ENCODE peak calls at places on chromosomes 13 and 19, in ten cellular contexts. One of them, this sample, is unnamed.

GRCh38 chr19:15107056-15108010 is at the start of gene SYDE1:
- DNase-seq in A549: no peak
- DNase-seq in right lobe of liver: no peak
- DNase-seq in fibroblast of lung: peak
- DNase-seq in cardiac muscle cell: peak
- DNase-seq in CD8-positive, alpha-beta T cell: peak
- DNase-seq in PC-3: peak
- DNase-seq in HL-60: no peak
- DNase-seq in AG04450: no peak
- DNase-seq in CD4-positive, CD25-positive, alpha-beta regulatory T cell: no peak
- DNase-seq in this sample: no peak

GRCh38 chr13:111475488-111475887 is 155.0 kb downstream of the TEX29 start:
- DNase-seq in A549: no peak
- DNase-seq in right lobe of liver: peak
- DNase-seq in fibroblast of lung: no peak
- DNase-seq in cardiac muscle cell: no peak
- DNase-seq in CD8-positive, alpha-beta T cell: no peak
- DNase-seq in PC-3: no peak
- DNase-seq in HL-60: no peak
- DNase-seq in AG04450: no peak
- DNase-seq in CD4-positive, CD25-positive, alpha-beta regulatory T cell: no peak
- DNase-seq in this sample: no peak

GRCh38 chr13:112756511-112756966 is 66.7 kb downstream of the ATP11A start:
- DNase-seq in A549: no peak
- DNase-seq in right lobe of liver: no peak
- DNase-seq in fibroblast of lung: no peak
- DNase-seq in cardiac muscle cell: no peak
- DNase-seq in CD8-positive, alpha-beta T cell: no peak
- DNase-seq in PC-3: no peak
- DNase-seq in HL-60: no peak
- DNase-seq in AG04450: no peak
- DNase-seq in CD4-positive, CD25-positive, alpha-beta regulatory T cell: no peak
- DNase-seq in this sample: no peak

GRCh38 chr13:112702983-112703379 is 13.1 kb downstream of the ATP11A start:
- DNase-seq in A549: no peak
- DNase-seq in right lobe of liver: no peak
- DNase-seq in fibroblast of lung: no peak
- DNase-seq in cardiac muscle cell: no peak
- DNase-seq in CD8-positive, alpha-beta T cell: no peak
- DNase-seq in PC-3: no peak
- DNase-seq in HL-60: peak
- DNase-seq in AG04450: no peak
- DNase-seq in CD4-positive, CD25-positive, alpha-beta regulatory T cell: no peak
- DNase-seq in this sample: no peak

GRCh38 chr19:10812902-10813404 is 23.1 kb downstream of the TMED1 start:
- DNase-seq in A549: peak
- DNase-seq in right lobe of liver: no peak
- DNase-seq in fibroblast of lung: peak
- DNase-seq in cardiac muscle cell: peak
- DNase-seq in CD8-positive, alpha-beta T cell: no peak
- DNase-seq in PC-3: peak
- DNase-seq in HL-60: peak
- DNase-seq in AG04450: peak
- DNase-seq in CD4-positive, CD25-positive, alpha-beta regulatory T cell: no peak
- DNase-seq in this sample: no peak

GRCh38 chr13:103081435-103081834 is 15.2 kb upstream of the SLC10A2 start:
- DNase-seq in A549: no peak
- DNase-seq in right lobe of liver: no peak
- DNase-seq in fibroblast of lung: no peak
- DNase-seq in cardiac muscle cell: no peak
- DNase-seq in CD8-positive, alpha-beta T cell: no peak
- DNase-seq in PC-3: peak
- DNase-seq in HL-60: no peak
- DNase-seq in AG04450: no peak
- DNase-seq in CD4-positive, CD25-positive, alpha-beta regulatory T cell: no peak
- DNase-seq in this sample: no peak

GRCh38 chr13:98033277-98034247 is 80.1 kb downstream of the IPO5 start:
- DNase-seq in A549: peak
- DNase-seq in right lobe of liver: peak
- DNase-seq in fibroblast of lung: peak
- DNase-seq in cardiac muscle cell: peak
- DNase-seq in CD8-positive, alpha-beta T cell: no peak
- DNase-seq in PC-3: peak
- DNase-seq in HL-60: no peak
- DNase-seq in AG04450: no peak
- DNase-seq in CD4-positive, CD25-positive, alpha-beta regulatory T cell: no peak
- DNase-seq in this sample: no peak

GRCh38 chr13:30690282-30691188 is 44.8 kb upstream of the ALOX5AP start:
- DNase-seq in A549: peak
- DNase-seq in right lobe of liver: no peak
- DNase-seq in fibroblast of lung: peak
- DNase-seq in cardiac muscle cell: peak
- DNase-seq in CD8-positive, alpha-beta T cell: no peak
- DNase-seq in PC-3: peak
- DNase-seq in HL-60: peak
- DNase-seq in AG04450: peak
- DNase-seq in CD4-positive, CD25-positive, alpha-beta regulatory T cell: no peak
- DNase-seq in this sample: no peak

GRCh38 chr19:55703790-55704215 is 28.8 kb downstream of the EPN1 start:
- DNase-seq in A549: no peak
- DNase-seq in right lobe of liver: no peak
- DNase-seq in fibroblast of lung: peak
- DNase-seq in cardiac muscle cell: peak
- DNase-seq in CD8-positive, alpha-beta T cell: no peak
- DNase-seq in PC-3: no peak
- DNase-seq in HL-60: no peak
- DNase-seq in AG04450: no peak
- DNase-seq in CD4-positive, CD25-positive, alpha-beta regulatory T cell: no peak
- DNase-seq in this sample: no peak

GRCh38 chr13:60453490-60453889 is 56.5 kb downstream of the TDRD3 start:
- DNase-seq in A549: no peak
- DNase-seq in right lobe of liver: no peak
- DNase-seq in fibroblast of lung: no peak
- DNase-seq in cardiac muscle cell: no peak
- DNase-seq in CD8-positive, alpha-beta T cell: no peak
- DNase-seq in PC-3: peak
- DNase-seq in HL-60: no peak
- DNase-seq in AG04450: no peak
- DNase-seq in CD4-positive, CD25-positive, alpha-beta regulatory T cell: no peak
- DNase-seq in this sample: no peak

GRCh38 chr19:42325896-42326771 is 699 bp downstream of the MEGF8 start:
- DNase-seq in A549: peak
- DNase-seq in right lobe of liver: no peak
- DNase-seq in fibroblast of lung: no peak
- DNase-seq in cardiac muscle cell: no peak
- DNase-seq in CD8-positive, alpha-beta T cell: no peak
- DNase-seq in PC-3: no peak
- DNase-seq in HL-60: no peak
- DNase-seq in AG04450: no peak
- DNase-seq in CD4-positive, CD25-positive, alpha-beta regulatory T cell: no peak
- DNase-seq in this sample: no peak

GRCh38 chr13:45895880-45896279 is 44.3 kb upstream of the SIAH3 start:
- DNase-seq in A549: no peak
- DNase-seq in right lobe of liver: no peak
- DNase-seq in fibroblast of lung: no peak
- DNase-seq in cardiac muscle cell: no peak
- DNase-seq in CD8-positive, alpha-beta T cell: no peak
- DNase-seq in PC-3: no peak
- DNase-seq in HL-60: no peak
- DNase-seq in AG04450: no peak
- DNase-seq in CD4-positive, CD25-positive, alpha-beta regulatory T cell: no peak
- DNase-seq in this sample: no peak

GRCh38 chr19:33988601-33989000 is 183.7 kb upstream of the LSM14A start:
- DNase-seq in A549: no peak
- DNase-seq in right lobe of liver: no peak
- DNase-seq in fibroblast of lung: no peak
- DNase-seq in cardiac muscle cell: no peak
- DNase-seq in CD8-positive, alpha-beta T cell: no peak
- DNase-seq in PC-3: no peak
- DNase-seq in HL-60: no peak
- DNase-seq in AG04450: no peak
- DNase-seq in CD4-positive, CD25-positive, alpha-beta regulatory T cell: no peak
- DNase-seq in this sample: no peak

DNA sequence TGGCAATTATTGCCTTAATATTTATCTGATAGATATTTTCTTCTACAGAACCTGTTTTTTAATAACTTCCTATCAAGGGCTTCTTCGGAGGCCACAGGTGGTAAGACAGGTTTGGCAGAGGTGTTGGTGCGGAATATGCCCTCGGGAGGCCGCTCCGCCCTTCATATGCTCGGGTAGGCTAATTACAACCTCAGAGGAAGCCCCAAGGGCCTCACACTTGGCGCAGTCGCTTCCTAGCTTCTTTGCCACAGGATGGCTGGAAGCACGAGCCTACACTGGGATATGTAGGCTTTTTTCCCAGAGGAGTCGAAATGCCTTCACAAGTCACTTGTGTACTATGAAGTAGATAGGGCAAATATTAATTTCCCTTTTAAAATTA is 68.8 kb downstream of the LMO7 start:
- DNase-seq in A549: no peak
- DNase-seq in right lobe of liver: no peak
- DNase-seq in fibroblast of lung: no peak
- DNase-seq in cardiac muscle cell: no peak
- DNase-seq in CD8-positive, alpha-beta T cell: no peak
- DNase-seq in PC-3: peak
- DNase-seq in HL-60: no peak
- DNase-seq in AG04450: no peak
- DNase-seq in CD4-positive, CD25-positive, alpha-beta regulatory T cell: no peak
- DNase-seq in this sample: peak
- H3K27ac ChIP-seq in A549: peak
- H3K27ac ChIP-seq in right lobe of liver: no peak
- H3K27ac ChIP-seq in fibroblast of lung: peak
- H3K27ac ChIP-seq in cardiac muscle cell: no peak
- H3K27ac ChIP-seq in CD8-positive, alpha-beta T cell: no peak
- H3K27ac ChIP-seq in PC-3: peak
- H3K27ac ChIP-seq in HL-60: no peak
- H3K27ac ChIP-seq in AG04450: no peak
- H3K27ac ChIP-seq in CD4-positive, CD25-positive, alpha-beta regulatory T cell: no peak
- H3K27ac ChIP-seq in this sample: peak

GRCh38 chr19:18253716-18254115 is 20.5 kb downstream of the IQCN start:
- DNase-seq in A549: no peak
- DNase-seq in right lobe of liver: no peak
- DNase-seq in fibroblast of lung: no peak
- DNase-seq in cardiac muscle cell: no peak
- DNase-seq in CD8-positive, alpha-beta T cell: no peak
- DNase-seq in PC-3: peak
- DNase-seq in HL-60: no peak
- DNase-seq in AG04450: no peak
- DNase-seq in CD4-positive, CD25-positive, alpha-beta regulatory T cell: no peak
- DNase-seq in this sample: peak
- H3K27ac ChIP-seq in A549: no peak
- H3K27ac ChIP-seq in right lobe of liver: no peak
- H3K27ac ChIP-seq in fibroblast of lung: no peak
- H3K27ac ChIP-seq in cardiac muscle cell: no peak
- H3K27ac ChIP-seq in CD8-positive, alpha-beta T cell: no peak
- H3K27ac ChIP-seq in PC-3: peak
- H3K27ac ChIP-seq in HL-60: peak
- H3K27ac ChIP-seq in AG04450: no peak
- H3K27ac ChIP-seq in CD4-positive, CD25-positive, alpha-beta regulatory T cell: no peak
- H3K27ac ChIP-seq in this sample: peak

DNA sequence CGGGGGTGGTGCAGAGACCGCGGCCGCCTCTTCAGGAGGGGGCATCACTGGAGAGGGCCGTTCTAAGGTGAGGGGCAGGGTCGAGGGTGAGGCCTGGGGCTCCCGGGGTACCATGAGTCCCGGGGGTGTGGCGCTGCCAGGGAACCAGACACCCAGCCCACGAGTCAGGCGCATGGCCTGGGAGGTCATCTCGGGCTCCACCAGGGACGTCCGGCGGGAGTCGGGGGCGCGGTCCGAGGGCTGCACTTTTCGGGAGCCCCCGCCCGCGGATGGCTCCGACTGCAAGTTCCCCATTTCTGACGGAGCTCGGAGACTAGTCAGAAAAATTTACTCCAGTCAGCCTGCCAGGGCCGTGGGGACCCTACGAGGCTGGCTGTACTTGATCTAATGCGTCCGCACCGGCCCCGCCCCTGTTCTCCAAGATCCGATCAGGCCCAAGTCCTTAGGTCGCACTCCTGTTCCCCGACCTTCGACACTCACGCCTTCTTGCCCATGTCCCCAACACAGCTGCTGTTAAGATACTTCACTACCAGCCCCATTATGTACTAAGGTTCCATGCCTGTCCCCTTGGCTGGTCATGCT is 775 bp downstream of the GGN start:
- DNase-seq in A549: no peak
- DNase-seq in right lobe of liver: no peak
- DNase-seq in fibroblast of lung: peak
- DNase-seq in cardiac muscle cell: peak
- DNase-seq in CD8-positive, alpha-beta T cell: no peak
- DNase-seq in PC-3: no peak
- DNase-seq in HL-60: no peak
- DNase-seq in AG04450: no peak
- DNase-seq in CD4-positive, CD25-positive, alpha-beta regulatory T cell: no peak
- DNase-seq in this sample: no peak
- H3K27ac ChIP-seq in A549: no peak
- H3K27ac ChIP-seq in right lobe of liver: no peak
- H3K27ac ChIP-seq in fibroblast of lung: peak
- H3K27ac ChIP-seq in cardiac muscle cell: no peak
- H3K27ac ChIP-seq in CD8-positive, alpha-beta T cell: no peak
- H3K27ac ChIP-seq in PC-3: no peak
- H3K27ac ChIP-seq in HL-60: no peak
- H3K27ac ChIP-seq in AG04450: no peak
- H3K27ac ChIP-seq in CD4-positive, CD25-positive, alpha-beta regulatory T cell: no peak
- H3K27ac ChIP-seq in this sample: peak

GRCh38 chr19:29675120-29675649 is 9.9 kb downstream of the PLEKHF1 start:
- DNase-seq in A549: no peak
- DNase-seq in right lobe of liver: no peak
- DNase-seq in fibroblast of lung: no peak
- DNase-seq in cardiac muscle cell: no peak
- DNase-seq in CD8-positive, alpha-beta T cell: no peak
- DNase-seq in PC-3: no peak
- DNase-seq in HL-60: no peak
- DNase-seq in AG04450: no peak
- DNase-seq in CD4-positive, CD25-positive, alpha-beta regulatory T cell: no peak
- DNase-seq in this sample: no peak

GRCh38 chr19:29675650-29676186 is 10.5 kb downstream of the PLEKHF1 start:
- DNase-seq in A549: no peak
- DNase-seq in right lobe of liver: no peak
- DNase-seq in fibroblast of lung: no peak
- DNase-seq in cardiac muscle cell: no peak
- DNase-seq in CD8-positive, alpha-beta T cell: no peak
- DNase-seq in PC-3: no peak
- DNase-seq in HL-60: no peak
- DNase-seq in AG04450: no peak
- DNase-seq in CD4-positive, CD25-positive, alpha-beta regulatory T cell: no peak
- DNase-seq in this sample: no peak

GRCh38 chr19:29677001-29677781 is 11.9 kb downstream of the PLEKHF1 start:
- DNase-seq in A549: no peak
- DNase-seq in right lobe of liver: no peak
- DNase-seq in fibroblast of lung: no peak
- DNase-seq in cardiac muscle cell: no peak
- DNase-seq in CD8-positive, alpha-beta T cell: no peak
- DNase-seq in PC-3: no peak
- DNase-seq in HL-60: no peak
- DNase-seq in AG04450: no peak
- DNase-seq in CD4-positive, CD25-positive, alpha-beta regulatory T cell: no peak
- DNase-seq in this sample: no peak

GRCh38 chr19:29678484-29679106 is 13.3 kb downstream of the PLEKHF1 start:
- DNase-seq in A549: no peak
- DNase-seq in right lobe of liver: peak
- DNase-seq in fibroblast of lung: peak
- DNase-seq in cardiac muscle cell: no peak
- DNase-seq in CD8-positive, alpha-beta T cell: no peak
- DNase-seq in PC-3: no peak
- DNase-seq in HL-60: no peak
- DNase-seq in AG04450: no peak
- DNase-seq in CD4-positive, CD25-positive, alpha-beta regulatory T cell: no peak
- DNase-seq in this sample: no peak

GRCh38 chr19:29676586-29676985 is 11.3 kb downstream of the PLEKHF1 start:
- DNase-seq in A549: no peak
- DNase-seq in right lobe of liver: peak
- DNase-seq in fibroblast of lung: no peak
- DNase-seq in cardiac muscle cell: no peak
- DNase-seq in CD8-positive, alpha-beta T cell: no peak
- DNase-seq in PC-3: no peak
- DNase-seq in HL-60: no peak
- DNase-seq in AG04450: no peak
- DNase-seq in CD4-positive, CD25-positive, alpha-beta regulatory T cell: no peak
- DNase-seq in this sample: no peak
- H3K27ac ChIP-seq in A549: no peak
- H3K27ac ChIP-seq in right lobe of liver: peak
- H3K27ac ChIP-seq in fibroblast of lung: no peak
- H3K27ac ChIP-seq in cardiac muscle cell: no peak
- H3K27ac ChIP-seq in CD8-positive, alpha-beta T cell: no peak
- H3K27ac ChIP-seq in PC-3: no peak
- H3K27ac ChIP-seq in HL-60: no peak
- H3K27ac ChIP-seq in AG04450: no peak
- H3K27ac ChIP-seq in CD4-positive, CD25-positive, alpha-beta regulatory T cell: peak
- H3K27ac ChIP-seq in this sample: no peak